ENCODE peak calls at places on chromosomes 11 and 22, in ten cellular contexts. V is HCT116, S is sigmoid colon, O is K562, Y is spleen, B is endothelial cell of umbilical vein, G is stomach, W is SK-N-SH, I is GM23338, F is transverse colon. R is an unnamed sample.

GRCh38 chr11:131833371-131833770 is 463.0 kb downstream of the NTM start:
- DNase-seq in S (no peak), Y (no peak), O (no peak), B (no peak), G (no peak), V (no peak), W (no peak), F (no peak), I (no peak), R (no peak)

GRCh38 chr11:131688056-131688693 is 317.8 kb downstream of the NTM start:
- DNase-seq in F (peak), G (peak), B (peak), S (no peak), V (no peak), W (peak), O (peak), Y (no peak), I (peak), R (peak)

GRCh38 chr22:19764636-19765476 is 4.3 kb downstream of the TBX1 start:
- DNase-seq in F (no peak), V (no peak), I (peak), G (no peak), S (no peak), W (no peak), Y (no peak), B (no peak), O (no peak), R (peak)

GRCh38 chr11:29333993-29334780 is 682.6 kb downstream of the KCNA4 start:
- DNase-seq in G (no peak), O (peak), I (peak), S (no peak), F (no peak), Y (no peak), B (peak), V (peak), W (peak), R (no peak)

GRCh38 chr11:876550-876949 is 33.9 kb downstream of the TSPAN4 start:
- DNase-seq in G (no peak), F (no peak), Y (peak), I (no peak), V (no peak), O (no peak), S (no peak), B (no peak), W (no peak), R (no peak)

GRCh38 chr11:46554205-46555162 is 39.3 kb downstream of the AMBRA1 start:
- DNase-seq in I (peak), G (no peak), S (no peak), B (peak), F (no peak), W (no peak), Y (no peak), O (no peak), V (peak), R (no peak)

GRCh38 chr22:35604671-35605457 is 12.3 kb downstream of the MB start:
- DNase-seq in O (peak), G (no peak), I (no peak), B (no peak), Y (no peak), W (peak), S (no peak), F (no peak), V (no peak), R (no peak)

GRCh38 chr11:102196351-102196750 is 86.1 kb downstream of the YAP1 start:
- DNase-seq in B (no peak), F (no peak), O (no peak), V (no peak), Y (no peak), I (no peak), G (no peak), W (no peak), S (no peak), R (no peak)

GRCh38 chr11:65286686-65287085 is 24.9 kb downstream of the POLA2 start:
- DNase-seq in G (no peak), O (no peak), F (no peak), S (no peak), V (no peak), Y (no peak), B (no peak), W (no peak), I (no peak), R (no peak)

GRCh38 chr11:27466363-27466762 is 6.2 kb downstream of the LGR4 start:
- DNase-seq in V (no peak), G (no peak), I (no peak), S (no peak), B (no peak), Y (no peak), F (no peak), O (no peak), W (no peak), R (no peak)

GRCh38 chr22:20653012-20653794 is 120.7 kb upstream of the SERPIND1 start:
- DNase-seq in W (no peak), I (no peak), G (no peak), B (no peak), S (peak), F (no peak), V (no peak), Y (no peak), O (no peak), R (no peak)

GRCh38 chr22:44497218-44497903 is 672 bp downstream of the RTL6 start:
- DNase-seq in G (no peak), S (peak), W (peak), B (peak), F (peak), V (no peak), Y (peak), I (peak), O (peak), R (no peak)

GRCh38 chr22:50699754-50700386 is 27.2 kb downstream of the SHANK3 start:
- DNase-seq in O (peak), V (no peak), Y (peak), W (no peak), S (peak), B (no peak), G (no peak), I (peak), F (no peak), R (no peak)

GRCh38 chr11:103537904-103538502 is 428.8 kb downstream of the DYNC2H1 start:
- DNase-seq in O (peak), B (peak), G (no peak), I (peak), F (no peak), V (peak), W (peak), S (no peak), Y (no peak), R (no peak)

DNA sequence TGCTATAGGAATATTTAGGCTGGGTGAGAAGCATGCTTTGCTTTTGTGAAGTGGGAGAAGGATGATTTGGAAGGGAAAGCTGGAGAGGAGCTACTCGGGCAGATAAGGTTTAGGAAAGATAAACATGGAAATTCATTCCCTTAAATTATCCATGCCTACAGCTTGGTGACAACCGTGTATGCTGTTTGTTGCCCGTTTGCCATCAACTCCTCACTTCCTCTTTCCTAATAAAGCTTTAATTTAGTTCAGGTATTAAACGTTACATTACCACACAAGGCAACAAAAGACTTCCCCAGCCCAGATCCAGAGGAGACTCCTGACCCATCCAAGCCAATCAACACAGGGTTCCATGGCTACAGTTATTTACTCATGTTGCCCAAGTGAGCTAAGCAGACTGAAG is 101.8 kb upstream of the GRAMD1B start:
- DNase-seq in B (no peak), W (no peak), O (no peak), F (no peak), G (no peak), S (no peak), I (no peak), Y (no peak), V (no peak), R (no peak)
- H3K27ac ChIP-seq in B (no peak), W (no peak), O (no peak), F (no peak), G (no peak), S (no peak), I (no peak), Y (no peak), V (no peak), R (no peak)

GRCh38 chr11:44621140-44621681 is 55.7 kb downstream of the CD82 start:
- DNase-seq in G (peak), W (peak), F (peak), Y (peak), V (peak), B (peak), S (peak), I (peak), O (peak), R (peak)
- H3K4me3 ChIP-seq in G (no peak), W (no peak), F (peak), Y (no peak), V (peak), B (no peak), S (no peak), I (peak), O (peak), R (no peak)

DNA sequence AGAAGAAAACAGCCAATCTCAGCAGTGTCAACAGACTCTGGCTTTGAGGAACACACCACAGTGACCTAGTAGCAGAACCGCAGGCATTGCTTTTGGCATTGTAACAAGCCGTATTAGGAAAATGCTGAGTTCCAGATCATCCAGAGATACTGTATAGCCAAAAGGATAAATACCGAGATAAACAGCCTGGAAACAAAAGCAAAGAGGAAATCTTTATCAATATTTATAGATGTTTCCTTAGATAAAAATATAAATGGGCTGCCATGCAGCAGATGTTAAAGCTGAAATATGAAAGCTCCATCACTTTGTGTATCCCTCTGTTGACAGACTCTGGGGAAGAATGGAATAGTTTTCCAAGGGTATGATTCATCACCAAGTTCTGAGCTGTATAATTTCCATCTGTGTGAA is 98.9 kb upstream of the TP53AIP1 start:
- DNase-seq in S (no peak), I (no peak), O (no peak), Y (no peak), G (no peak), B (no peak), V (no peak), W (no peak), F (no peak), R (no peak)
- TF ChIP-seq POLR2AphosphoS5 in S (no peak), I (no peak), O (no peak), Y (no peak), G (no peak), B (no peak), V (no peak), W (no peak), F (no peak), R (no peak)

DNA sequence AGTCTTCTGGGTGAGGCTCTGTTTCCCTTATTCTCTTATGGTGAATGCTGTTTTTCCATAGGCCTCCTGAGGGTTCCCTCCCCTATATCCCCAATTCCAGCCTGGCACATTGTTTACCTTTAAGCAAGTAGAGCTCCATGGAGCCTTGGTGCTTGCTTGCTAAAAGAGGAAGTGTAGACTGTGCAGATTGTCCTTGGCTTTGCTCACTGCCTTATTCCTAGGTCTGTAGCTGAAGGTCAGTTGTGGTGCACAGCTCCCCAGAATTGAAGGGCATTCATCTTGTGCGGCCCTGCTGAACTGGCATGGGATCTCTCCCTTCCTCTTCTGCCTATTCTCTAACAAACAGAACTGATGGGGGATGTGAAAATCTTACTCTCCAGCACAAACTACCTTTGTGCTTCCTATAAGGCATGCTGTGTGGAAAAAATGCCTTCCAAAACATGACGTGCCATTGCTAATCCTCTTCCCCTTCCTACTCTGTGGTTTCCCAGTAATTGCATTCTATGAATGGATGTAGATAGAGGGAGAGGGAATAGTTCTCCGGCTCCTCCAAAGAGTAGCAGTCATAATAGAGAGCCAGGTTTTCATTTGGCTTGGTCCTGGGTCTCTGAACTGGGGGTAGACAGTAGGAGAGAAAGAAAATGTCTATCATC is 34.2 kb upstream of the PLET1 start:
- DNase-seq in I (no peak), W (no peak), S (peak), F (no peak), B (no peak), G (no peak), O (no peak), Y (no peak), V (no peak), R (no peak)
- H3K27ac ChIP-seq in I (no peak), W (no peak), S (peak), F (peak), B (no peak), G (peak), O (no peak), Y (no peak), V (no peak), R (no peak)

GRCh38 chr11:70141490-70142014 is 61.5 kb upstream of the FADD start:
- DNase-seq in V (no peak), O (no peak), I (no peak), S (no peak), B (no peak), G (no peak), W (no peak), Y (no peak), F (no peak), R (no peak)
- H3K4me3 ChIP-seq in V (no peak), O (no peak), I (peak), S (no peak), B (no peak), G (no peak), W (no peak), Y (no peak), F (no peak), R (peak)

GRCh38 chr11:134243913-134244312 is 9.2 kb downstream of the THYN1 start:
- DNase-seq in F (no peak), G (no peak), O (no peak), S (no peak), V (no peak), I (no peak), W (no peak), Y (no peak), B (no peak), R (no peak)

GRCh38 chr11:134244593-134244992 is 8.6 kb downstream of the THYN1 start:
- DNase-seq in Y (no peak), O (no peak), I (peak), V (no peak), W (peak), S (no peak), G (no peak), F (no peak), B (peak), R (no peak)

GRCh38 chr11:134246678-134247077 is 6.5 kb downstream of the THYN1 start:
- DNase-seq in V (no peak), W (no peak), B (no peak), Y (no peak), G (no peak), O (no peak), S (no peak), F (no peak), I (no peak), R (no peak)

GRCh38 chr11:134245434-134245833 is 7.7 kb downstream of the THYN1 start:
- DNase-seq in S (no peak), B (no peak), W (no peak), G (no peak), Y (no peak), I (no peak), O (no peak), F (no peak), V (no peak), R (no peak)

GRCh38 chr11:134246100-134246499 is 7.1 kb downstream of the THYN1 start:
- DNase-seq in W (no peak), Y (no peak), I (no peak), S (no peak), B (no peak), O (no peak), V (no peak), G (no peak), F (no peak), R (no peak)
- TF ChIP-seq POLR2AphosphoS5 in W (no peak), Y (no peak), I (no peak), S (no peak), B (no peak), O (no peak), V (no peak), G (no peak), F (no peak), R (no peak)